ENCODE peak calls at places on chromosome 18, in five cellular contexts. Q is BJ, V is brain microvascular endothelial cell, U is astrocyte of the spinal cord, K is Panc1. N is an unnamed sample.
A peak's percentile ranks its signal among the peaks of the same experiment; 100 is the strongest.

GRCh38 chr18:78980777-78981651 is 1.4 kb downstream of the SALL3 start:
- DNase-seq in Q (no peak), V (no peak), U (peak; percentile 25), K (no peak), N (no peak)

GRCh38 chr18:63022429-63023022 is 297.0 kb downstream of the BCL2 start:
- DNase-seq in Q (no peak), V (no peak), U (no peak), K (no peak), N (no peak)

GRCh38 chr18:5993938-5994337 is 98.6 kb upstream of the TMEM200C start:
- DNase-seq in Q (no peak), V (no peak), U (no peak), K (no peak), N (no peak)

GRCh38 chr18:48539406-48540328 is 836 bp downstream of the CTIF start:
- DNase-seq in Q (no peak), V (peak; percentile 44), U (peak; percentile 65), K (no peak), N (peak; percentile 71)

GRCh38 chr18:33467531-33467930 is 27.0 kb upstream of the CCDC178 start:
- DNase-seq in Q (no peak), V (no peak), U (no peak), K (no peak), N (no peak)

GRCh38 chr18:3180325-3180724 is 39.4 kb downstream of the MYOM1 start:
- DNase-seq in Q (no peak), V (no peak), U (peak; percentile 10), K (no peak), N (no peak)

GRCh38 chr18:48543228-48543627 is 4.4 kb downstream of the CTIF start:
- DNase-seq in Q (no peak), V (no peak), U (no peak), K (no peak), N (no peak)

GRCh38 chr18:3624818-3625716 is 175.1 kb downstream of the TGIF1 start:
- DNase-seq in Q (peak; percentile 84), V (peak; percentile 96), U (peak; percentile 96), K (no peak), N (no peak)

GRCh38 chr18:57959278-57959677 is 84.7 kb upstream of the NEDD4L start:
- DNase-seq in Q (no peak), V (peak; percentile 57), U (peak; percentile 42), K (peak; percentile 45), N (no peak)

GRCh38 chr18:4987452-4988405 is 209.3 kb downstream of the AKAIN1 start:
- DNase-seq in Q (no peak), V (no peak), U (no peak), K (no peak), N (no peak)

GRCh38 chr18:46678785-46679404 is 21.9 kb upstream of the LOXHD1 start:
- DNase-seq in Q (no peak), V (no peak), U (no peak), K (no peak), N (no peak)

GRCh38 chr18:46675112-46675511 is 18.1 kb upstream of the LOXHD1 start:
- DNase-seq in Q (no peak), V (no peak), U (no peak), K (no peak), N (no peak)

GRCh38 chr18:46679846-46680598 is 23.0 kb upstream of the LOXHD1 start:
- DNase-seq in Q (no peak), V (no peak), U (no peak), K (no peak), N (no peak)

GRCh38 chr18:46676162-46676830 is 19.3 kb upstream of the LOXHD1 start:
- DNase-seq in Q (no peak), V (no peak), U (peak; percentile 72), K (peak; percentile 13), N (no peak)

GRCh38 chr18:46677609-46678470 is 20.8 kb upstream of the LOXHD1 start:
- DNase-seq in Q (no peak), V (no peak), U (no peak), K (no peak), N (no peak)
- TF ChIP-seq CTCF in Q (peak; percentile 29), V (no peak), U (peak; percentile 27), K (no peak), N (no peak)

GRCh38 chr18:28771849-28772248 is 594.9 kb upstream of the CDH2 start:
- DNase-seq in Q (no peak), V (no peak), U (no peak), K (no peak), N (no peak)
- H3K4me3 ChIP-seq in Q (no peak overlapping the region), V (no peak overlapping the region), U (no peak overlapping the region), K (no peak overlapping the region), N (no peak overlapping the region)

GRCh38 chr18:49948975-49949374 is 135.6 kb upstream of the ACAA2 start:
- DNase-seq in Q (no peak), V (no peak), U (no peak), K (no peak), N (no peak)

GRCh38 chr18:49949991-49950395 is 136.7 kb upstream of the ACAA2 start:
- DNase-seq in Q (no peak), V (no peak), U (no peak), K (no peak), N (no peak)

GRCh38 chr18:49944681-49945080 is 131.3 kb upstream of the ACAA2 start:
- DNase-seq in Q (no peak), V (no peak), U (no peak), K (no peak), N (no peak)
- TF ChIP-seq CTCF in Q (peak; percentile 42), V (peak; percentile 10), U (peak; percentile 21), K (peak; percentile 16), N (peak; percentile 27)

DNA sequence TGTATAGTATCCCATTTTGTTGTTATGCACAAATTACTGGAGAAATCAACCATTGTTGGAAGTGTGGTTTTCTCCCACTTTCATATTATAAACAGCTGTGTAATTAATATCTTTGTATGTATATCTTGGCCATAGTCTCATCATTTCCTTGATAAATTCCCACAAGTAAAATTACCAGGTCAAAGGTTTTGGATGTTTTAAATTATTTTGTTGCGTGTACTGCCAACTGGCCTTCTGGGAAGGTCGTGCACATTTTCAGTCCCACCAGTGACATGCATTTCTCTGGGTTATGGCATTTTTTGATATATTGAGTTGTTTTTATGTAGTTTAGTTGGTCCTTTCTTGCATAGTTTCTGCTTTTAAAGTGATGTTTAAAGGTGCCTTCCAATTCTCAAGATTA is 41.5 kb downstream of the TSHZ1 start:
- DNase-seq in Q (no peak), V (no peak), U (no peak), K (no peak), N (no peak)
- H3K4me3 ChIP-seq in Q (no peak overlapping the region), V (no peak overlapping the region), U (no peak overlapping the region), K (no peak overlapping the region), N (no peak overlapping the region)

GRCh38 chr18:61600422-61600821 is 267.2 kb downstream of the CDH20 start:
- DNase-seq in Q (no peak), V (no peak), U (no peak), K (no peak), N (no peak)
- TF ChIP-seq CTCF in Q (no peak), V (no peak), U (no peak), K (no peak), N (no peak)

DNA sequence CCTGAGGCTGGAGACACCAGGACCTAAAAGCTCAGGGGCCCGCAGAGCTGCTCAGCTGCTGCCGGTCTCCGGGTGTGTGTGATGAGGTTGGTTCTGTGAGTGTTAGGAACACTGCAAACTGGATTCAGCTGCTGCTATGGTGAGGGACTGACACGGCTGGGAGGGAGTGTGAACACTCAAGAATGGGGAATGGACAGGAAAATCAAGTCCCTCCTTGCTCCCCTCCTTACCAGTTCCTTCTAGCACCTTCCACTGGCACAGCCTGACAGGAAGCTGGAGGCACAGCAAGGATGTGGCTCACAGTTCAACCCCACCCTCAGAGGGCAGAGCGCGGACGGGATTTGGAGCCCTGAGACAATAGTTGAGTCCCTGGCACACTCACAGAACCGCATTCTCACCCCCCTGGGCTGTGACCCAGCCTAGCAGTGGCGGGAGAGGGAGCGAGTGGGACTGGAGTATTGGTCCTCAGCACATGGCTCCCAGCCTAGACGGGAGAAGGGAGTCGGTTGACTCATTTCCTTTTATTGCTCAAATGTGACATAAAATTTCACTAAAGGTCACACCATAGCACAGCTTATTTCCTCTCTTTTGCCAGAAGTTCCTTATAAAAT is 42.5 kb downstream of the LRRC30 start:
- DNase-seq in Q (no peak), V (peak; percentile 63), U (peak; percentile 76), K (no peak), N (peak; percentile 83)
- H3K4me3 ChIP-seq in Q (no peak overlapping the region), V (no peak overlapping the region), U (no peak overlapping the region), K (no peak overlapping the region), N (no peak overlapping the region)

DNA sequence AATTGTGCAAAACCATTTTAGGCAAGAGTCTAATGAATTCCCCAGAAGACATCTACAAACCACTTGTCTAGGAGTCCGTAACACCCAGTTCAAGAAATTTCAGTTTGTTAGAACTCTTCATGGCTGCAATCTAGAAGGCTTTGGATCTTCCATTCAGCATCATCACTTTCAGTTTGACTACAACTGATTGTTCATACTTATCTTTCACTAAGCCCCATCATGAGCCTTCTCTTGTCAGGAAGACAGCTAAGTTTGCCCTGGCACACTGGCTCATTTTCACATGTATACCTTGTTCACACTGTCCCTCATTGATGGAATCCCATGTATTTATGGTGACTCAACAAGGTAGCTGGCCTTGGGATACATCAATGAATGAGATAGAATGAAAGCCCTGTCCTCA is 898.4 kb upstream of the CELF4 start:
- DNase-seq in Q (no peak), V (no peak), U (no peak), K (no peak), N (no peak)
- TF ChIP-seq CTCF in Q (no peak), V (no peak), U (no peak), K (no peak), N (no peak)

DNA sequence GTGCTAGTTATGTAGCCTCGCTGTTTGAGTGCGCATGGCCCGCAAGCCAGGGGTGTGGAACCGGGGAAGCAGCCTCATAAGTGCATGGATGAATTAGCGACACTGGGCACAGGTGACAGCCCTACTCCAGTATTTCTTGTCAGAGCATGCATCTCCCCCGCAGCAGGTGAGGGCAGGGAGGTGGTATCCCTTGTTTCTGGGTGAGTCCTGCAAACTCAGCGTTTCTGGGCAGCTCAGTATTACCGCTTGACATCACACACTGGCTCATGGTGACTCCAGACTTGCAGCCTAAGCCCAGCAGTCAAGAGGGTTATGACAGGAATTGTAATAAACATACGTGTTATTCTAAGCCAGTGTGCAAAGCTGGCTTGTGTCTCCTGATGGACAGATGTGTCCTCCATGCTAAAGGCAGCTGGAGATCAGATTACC is 2.5 kb downstream of the CABLES1 start:
- DNase-seq in Q (no peak), V (no peak), U (no peak), K (no peak), N (no peak)
- H3K4me3 ChIP-seq in Q (no peak overlapping the region), V (no peak overlapping the region), U (peak overlapping the region; percentile 71), K (peak overlapping the region; percentile 91), N (peak overlapping the region; percentile 76)

DNA sequence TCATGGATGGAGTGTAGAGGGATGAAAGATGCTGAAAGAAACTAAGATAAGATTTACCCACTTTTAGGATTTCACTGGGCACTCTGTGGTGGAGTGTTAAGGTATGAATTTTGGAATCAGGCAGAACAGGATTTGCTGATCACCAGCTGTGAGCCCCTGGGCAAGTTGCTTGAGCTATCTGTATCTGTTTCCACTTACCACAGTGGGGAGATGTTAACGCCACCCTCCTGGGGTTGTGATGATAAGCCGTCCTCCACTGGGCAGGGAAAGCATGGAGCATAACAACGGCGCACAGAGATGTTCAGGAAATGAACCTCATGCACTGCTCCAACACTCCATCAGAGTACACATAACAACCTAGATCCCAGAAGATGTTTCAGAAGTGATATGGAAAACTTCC is 160.6 kb downstream of the MTCL1 start:
- DNase-seq in Q (no peak), V (no peak), U (no peak), K (no peak), N (no peak)
- TF ChIP-seq CTCF in Q (no peak), V (no peak), U (no peak), K (no peak), N (no peak)